ENCODE peak calls at places on chromosomes 4 and X, in five cellular contexts. P is mucosa of descending colon, W is type B pancreatic cell, I is astrocyte of the spinal cord, L is fibroblast of pulmonary artery. F is an unnamed sample.

GRCh38 chrX:281166-281999 is at the start of gene PLCXD1:
- DNase-seq in P (peak; percentile 47), W (no peak), I (peak; percentile 59), L (peak; percentile 58), F (no peak)

GRCh38 chrX:17591741-17592110 is 145.6 kb upstream of the SCML1 start:
- DNase-seq in P (no peak), W (no peak), I (peak; percentile 86), L (peak; percentile 71), F (no peak)

GRCh38 chrX:1325515-1326116 is 11.0 kb upstream of the IL3RA start:
- DNase-seq in P (no peak), W (no peak), I (no peak), L (no peak), F (no peak)

GRCh38 chr4:27011401-27011800 is 150.8 kb downstream of the STIM2 start:
- DNase-seq in P (no peak), W (no peak), I (no peak), L (no peak), F (no peak)

GRCh38 chr4:133483600-133484246 is 334.6 kb downstream of the PCDH10 start:
- DNase-seq in P (peak; percentile 3), W (no peak), I (peak; percentile 57), L (peak; percentile 70), F (no peak)

GRCh38 chrX:7586126-7586525 is 256.8 kb upstream of the VCX start:
- DNase-seq in P (peak; percentile 4), W (no peak), I (peak; percentile 17), L (peak; percentile 6), F (no peak)

GRCh38 chr4:122117743-122118142 is 34.4 kb upstream of the BLTP1 start:
- DNase-seq in P (no peak), W (no peak), I (peak; percentile 5), L (peak; percentile 22), F (no peak)

GRCh38 chr4:107648178-107648991 is 71.6 kb downstream of the PAPSS1 start:
- DNase-seq in P (no peak), W (no peak), I (no peak), L (no peak), F (no peak)

GRCh38 chr4:172042714-172043114 is 229.5 kb downstream of the GALNTL6 start:
- DNase-seq in P (peak; percentile 25), W (no peak), I (no peak), L (no peak), F (no peak)

GRCh38 chr4:162061214-162061613 is 102.6 kb downstream of the FSTL5 start:
- DNase-seq in P (no peak), W (no peak), I (peak; percentile 43), L (no peak), F (no peak)

GRCh38 chr4:108029321-108029720 is 39.6 kb downstream of the HADH start:
- DNase-seq in P (no peak), W (no peak), I (no peak), L (no peak), F (no peak)

GRCh38 chr4:125693233-125693632 is 378.5 kb downstream of the FAT4 start:
- DNase-seq in P (no peak), W (no peak), I (no peak), L (no peak), F (no peak)

GRCh38 chr4:14856076-14856926 is 146.0 kb upstream of the CPEB2 start:
- DNase-seq in P (peak; percentile 72), W (no peak), I (peak; percentile 99), L (peak; percentile 97), F (no peak)

GRCh38 chr4:2290488-2290887 is 28.6 kb upstream of the MXD4 start:
- DNase-seq in P (no peak), W (no peak), I (no peak), L (no peak), F (no peak)

GRCh38 chr4:156829194-156829593 is 142.4 kb downstream of the PDGFC start:
- DNase-seq in P (peak; percentile 10), W (no peak), I (no peak), L (peak; percentile 71), F (no peak)

GRCh38 chrX:17802756-17803155 is 58.3 kb downstream of the RAI2 start:
- DNase-seq in P (no peak), W (no peak), I (no peak), L (no peak), F (no peak)

GRCh38 chr4:40196724-40197281 is at the start of gene RHOH:
- DNase-seq in P (peak; percentile 51), W (no peak), I (no peak), L (no peak), F (no peak)

GRCh38 chr4:145234086-145234694 is 53.8 kb upstream of the OTUD4 start:
- DNase-seq in P (peak; percentile 86), W (no peak), I (peak; percentile 69), L (peak; percentile 74), F (no peak)

GRCh38 chr4:87937523-87937922 is 38.0 kb upstream of the SPP1 start:
- DNase-seq in P (no peak), W (no peak), I (no peak), L (no peak), F (no peak)

GRCh38 chr4:184668511-184669114 is 19.1 kb downstream of the PRIMPOL start:
- DNase-seq in P (no peak), W (no peak), I (no peak), L (peak; percentile 33), F (no peak)

GRCh38 chrX:39907964-39908616 is 189.7 kb downstream of the BCOR start:
- DNase-seq in P (peak; percentile 21), W (no peak), I (peak; percentile 91), L (peak; percentile 90), F (peak; percentile 88)

GRCh38 chrX:115266300-115266699 is 23.2 kb upstream of the LUZP4 start:
- DNase-seq in P (no peak), W (no peak), I (peak; percentile 12), L (no peak), F (no peak)

GRCh38 chr4:39820186-39820585 is 122.2 kb downstream of the UBE2K start:
- DNase-seq in P (no peak), W (no peak), I (no peak), L (no peak), F (no peak)

GRCh38 chrX:54194982-54195588 is 12.0 kb upstream of the FAM120C start:
- DNase-seq in P (no peak), W (no peak), I (no peak), L (no peak), F (no peak)

GRCh38 chr4:86542319-86543027 is 51.6 kb upstream of the PTPN13 start:
- DNase-seq in P (no peak), W (no peak), I (no peak), L (no peak), F (no peak)

GRCh38 chrX:129876734-129877395 is 29.1 kb upstream of the UTP14A start:
- DNase-seq in P (no peak), W (no peak), I (peak; percentile 71), L (peak; percentile 48), F (no peak)

GRCh38 chr4:88275949-88276515 is 8.3 kb downstream of the PPM1K start:
- DNase-seq in P (no peak), W (no peak), I (no peak), L (no peak), F (no peak)

GRCh38 chr4:98996056-98996941 is 778 bp downstream of the METAP1 start:
- DNase-seq in P (peak; percentile 33), W (no peak), I (peak; percentile 29), L (peak; percentile 29), F (no peak)

GRCh38 chr4:23856630-23857029 is 33.2 kb downstream of the PPARGC1A start:
- DNase-seq in P (peak; percentile 92), W (no peak), I (no peak), L (no peak), F (no peak)

GRCh38 chr4:40238008-40238699 is 41.3 kb downstream of the RHOH start:
- DNase-seq in P (no peak), W (no peak), I (no peak), L (no peak), F (no peak)

GRCh38 chr4:137700072-137700471 is 167.8 kb upstream of the PCDH18 start:
- DNase-seq in P (no peak), W (no peak), I (peak; percentile 79), L (peak; percentile 38), F (no peak)

GRCh38 chr4:17469931-17470674 is 41.8 kb downstream of the QDPR start:
- DNase-seq in P (no peak), W (no peak), I (no peak), L (peak; percentile 29), F (no peak)

GRCh38 chr4:17463606-17464005 is 48.3 kb downstream of the QDPR start:
- DNase-seq in P (no peak), W (no peak), I (no peak), L (no peak), F (no peak)

GRCh38 chr4:17468638-17469221 is 43.2 kb downstream of the QDPR start:
- DNase-seq in P (no peak), W (no peak), I (peak; percentile 45), L (peak; percentile 73), F (peak; percentile 49)
- TF ChIP-seq CTCF in P (no peak), W (peak; percentile 81), I (peak; percentile 38), L (peak; percentile 60), F (peak; percentile 59)

GRCh38 chr4:127120706-127121105 is 512.1 kb upstream of the INTU start:
- DNase-seq in P (no peak), W (no peak), I (no peak), L (no peak), F (no peak)

GRCh38 chr4:127126718-127127117 is 506.0 kb upstream of the INTU start:
- DNase-seq in P (no peak), W (no peak), I (no peak), L (no peak), F (no peak)

DNA sequence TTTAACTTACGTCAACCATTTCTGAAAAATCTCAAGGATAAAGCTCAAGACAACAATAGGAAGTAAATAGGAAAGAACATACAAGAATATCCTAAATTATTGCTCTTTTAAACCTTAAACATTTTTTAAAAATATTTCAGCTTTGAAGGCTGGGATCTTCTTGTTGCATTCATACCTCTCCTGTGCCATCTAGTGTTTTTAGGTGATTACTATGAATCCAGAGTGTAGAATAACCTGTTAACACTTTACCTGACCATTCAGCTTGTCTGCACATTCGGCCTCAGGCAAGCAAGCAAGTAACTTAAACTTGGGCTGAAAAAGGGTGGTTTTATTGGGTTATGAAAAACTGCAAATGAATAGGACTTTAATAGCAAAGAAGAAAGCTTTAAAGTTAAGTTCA is 507.8 kb upstream of the INTU start:
- DNase-seq in P (no peak), W (no peak), I (peak; percentile 36), L (peak; percentile 19), F (no peak)
- TF ChIP-seq CTCF in P (no peak), W (peak; percentile 30), I (peak; percentile 43), L (no peak), F (peak; percentile 65)

DNA sequence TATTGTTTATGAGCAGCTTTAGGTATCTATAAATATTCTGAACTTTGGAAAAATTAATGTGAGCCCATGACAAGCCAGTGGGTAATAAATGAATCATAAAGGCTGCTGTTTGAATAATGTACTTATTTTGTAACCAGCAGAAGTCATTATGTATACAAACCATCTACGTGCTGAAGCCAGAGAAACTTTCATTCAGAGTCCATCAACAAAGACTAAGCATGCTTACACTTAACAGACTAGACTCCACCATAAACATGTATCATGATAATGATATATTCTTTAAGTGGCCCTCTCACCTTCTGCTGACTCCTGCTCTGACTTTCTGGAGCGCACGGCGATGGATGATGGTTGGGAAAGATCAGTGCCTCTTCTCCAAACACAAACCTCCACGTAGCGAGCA is 72.0 kb downstream of the SMARCA5 start:
- DNase-seq in P (no peak), W (no peak), I (no peak), L (no peak), F (no peak)
- TF ChIP-seq CTCF in P (no peak), W (no peak), I (no peak), L (no peak), F (no peak)

GRCh38 chr4:44448548-44449443 is at the start of gene KCTD8:
- DNase-seq in P (peak; percentile 71), W (peak; percentile 90), I (peak; percentile 89), L (peak; percentile 92), F (peak; percentile 87)
- TF ChIP-seq CTCF in P (peak; percentile 44), W (peak; percentile 90), I (peak; percentile 79), L (peak; percentile 56), F (peak; percentile 78)

F was measured in osteocyte.